ENCODE peak calls at places on chromosomes 16 and 17, in five cellular contexts. One of them, this sample, is unnamed.

GRCh38 chr16:27237229-27238015 is 31.1 kb downstream of the NSMCE1 start:
- DNase-seq in GM10248: peak
- DNase-seq in IMR-90: no peak
- DNase-seq in GM13977: peak
- DNase-seq in HFFc6: no peak
- DNase-seq in this sample: peak

GRCh38 chr17:28925912-28926365 is 23.1 kb upstream of the DHRS13 start:
- DNase-seq in IMR-90: peak
- DNase-seq in HFFc6: peak
- DNase-seq in GM10248: peak
- DNase-seq in GM13977: peak
- DNase-seq in this sample: peak

GRCh38 chr17:8922451-8922850 is 43.1 kb downstream of the PIK3R5 start:
- DNase-seq in GM13977: no peak
- DNase-seq in IMR-90: peak
- DNase-seq in HFFc6: peak
- DNase-seq in GM10248: no peak
- DNase-seq in this sample: no peak

GRCh38 chr17:66963521-66964082 is 905 bp upstream of the CACNG4 start:
- DNase-seq in GM13977: no peak
- DNase-seq in IMR-90: no peak
- DNase-seq in GM10248: no peak
- DNase-seq in HFFc6: no peak
- DNase-seq in this sample: no peak

GRCh38 chr17:74380086-74380958 is 13.0 kb downstream of the GPR142 start:
- DNase-seq in IMR-90: no peak
- DNase-seq in HFFc6: no peak
- DNase-seq in GM10248: no peak
- DNase-seq in GM13977: no peak
- DNase-seq in this sample: no peak

GRCh38 chr16:20851601-20852000 is 45.3 kb downstream of the REXO5 start:
- DNase-seq in HFFc6: peak
- DNase-seq in GM10248: no peak
- DNase-seq in GM13977: no peak
- DNase-seq in IMR-90: peak
- DNase-seq in this sample: no peak

GRCh38 chr17:38453951-38454421 is 25.7 kb downstream of the ARHGAP23 start:
- DNase-seq in IMR-90: peak
- DNase-seq in HFFc6: peak
- DNase-seq in GM13977: no peak
- DNase-seq in GM10248: no peak
- DNase-seq in this sample: no peak

GRCh38 chr17:62045109-62045508 is 20.0 kb downstream of the MED13 start:
- DNase-seq in GM13977: no peak
- DNase-seq in IMR-90: no peak
- DNase-seq in HFFc6: no peak
- DNase-seq in GM10248: no peak
- DNase-seq in this sample: no peak

GRCh38 chr16:75206749-75207451 is at the start of gene CTRB2:
- DNase-seq in GM13977: no peak
- DNase-seq in IMR-90: no peak
- DNase-seq in HFFc6: no peak
- DNase-seq in GM10248: peak
- DNase-seq in this sample: peak

GRCh38 chr17:29835438-29836351 is 94.3 kb downstream of the SSH2 start:
- DNase-seq in IMR-90: peak
- DNase-seq in HFFc6: peak
- DNase-seq in GM10248: no peak
- DNase-seq in GM13977: no peak
- DNase-seq in this sample: no peak

GRCh38 chr17:10003705-10004104 is 98.6 kb upstream of the RCVRN start:
- DNase-seq in HFFc6: no peak
- DNase-seq in GM10248: no peak
- DNase-seq in GM13977: no peak
- DNase-seq in IMR-90: no peak
- DNase-seq in this sample: no peak

GRCh38 chr16:11047057-11047456 is 102.7 kb downstream of the CLEC16A start:
- DNase-seq in GM13977: no peak
- DNase-seq in IMR-90: peak
- DNase-seq in HFFc6: peak
- DNase-seq in GM10248: no peak
- DNase-seq in this sample: no peak

GRCh38 chr17:83109793-83110645 is 30.6 kb downstream of the METRNL start:
- DNase-seq in IMR-90: peak
- DNase-seq in HFFc6: peak
- DNase-seq in GM10248: no peak
- DNase-seq in GM13977: no peak
- DNase-seq in this sample: no peak

GRCh38 chr16:15457958-15458357 is 23.6 kb downstream of the BMERB1 start:
- DNase-seq in GM10248: no peak
- DNase-seq in IMR-90: no peak
- DNase-seq in HFFc6: no peak
- DNase-seq in GM13977: no peak
- DNase-seq in this sample: no peak

GRCh38 chr16:15576960-15577958 is 65.7 kb downstream of the MARF1 start:
- DNase-seq in GM13977: no peak
- DNase-seq in GM10248: no peak
- DNase-seq in HFFc6: no peak
- DNase-seq in IMR-90: no peak
- DNase-seq in this sample: no peak

GRCh38 chr16:59697236-59697635 is 963.1 kb upstream of the GOT2 start:
- DNase-seq in GM10248: no peak
- DNase-seq in GM13977: no peak
- DNase-seq in IMR-90: no peak
- DNase-seq in HFFc6: no peak
- DNase-seq in this sample: no peak

GRCh38 chr17:75774471-75774987 is 9.5 kb upstream of the GALK1 start:
- DNase-seq in HFFc6: no peak
- DNase-seq in IMR-90: no peak
- DNase-seq in GM10248: no peak
- DNase-seq in GM13977: no peak
- DNase-seq in this sample: no peak

GRCh38 chr17:6072157-6072556 is 2.0 kb downstream of the WSCD1 start:
- DNase-seq in GM10248: no peak
- DNase-seq in HFFc6: no peak
- DNase-seq in GM13977: no peak
- DNase-seq in IMR-90: no peak
- DNase-seq in this sample: no peak

GRCh38 chr17:78368854-78369495 is 9.1 kb upstream of the SOCS3 start:
- DNase-seq in GM13977: no peak
- DNase-seq in IMR-90: no peak
- DNase-seq in GM10248: no peak
- DNase-seq in HFFc6: no peak
- DNase-seq in this sample: no peak

GRCh38 chr17:20066253-20066652 is 57.1 kb downstream of the SPECC1 start:
- DNase-seq in GM10248: no peak
- DNase-seq in HFFc6: peak
- DNase-seq in GM13977: no peak
- DNase-seq in IMR-90: peak
- DNase-seq in this sample: no peak

GRCh38 chr17:75652934-75653549 is 13.9 kb downstream of the RECQL5 start:
- DNase-seq in IMR-90: peak
- DNase-seq in GM13977: peak
- DNase-seq in GM10248: peak
- DNase-seq in HFFc6: no peak
- DNase-seq in this sample: no peak

GRCh38 chr17:45908460-45908859 is 14.1 kb downstream of the MAPT start:
- DNase-seq in GM10248: no peak
- DNase-seq in IMR-90: no peak
- DNase-seq in GM13977: no peak
- DNase-seq in HFFc6: no peak
- DNase-seq in this sample: no peak

GRCh38 chr17:66569572-66569971 is 265.3 kb upstream of the CACNG5 start:
- DNase-seq in GM13977: no peak
- DNase-seq in HFFc6: no peak
- DNase-seq in GM10248: no peak
- DNase-seq in IMR-90: no peak
- DNase-seq in this sample: no peak

GRCh38 chr17:58319181-58320162 is 9.1 kb downstream of the TSPOAP1 start:
- DNase-seq in IMR-90: no peak
- DNase-seq in GM10248: no peak
- DNase-seq in HFFc6: no peak
- DNase-seq in GM13977: no peak
- DNase-seq in this sample: no peak

DNA sequence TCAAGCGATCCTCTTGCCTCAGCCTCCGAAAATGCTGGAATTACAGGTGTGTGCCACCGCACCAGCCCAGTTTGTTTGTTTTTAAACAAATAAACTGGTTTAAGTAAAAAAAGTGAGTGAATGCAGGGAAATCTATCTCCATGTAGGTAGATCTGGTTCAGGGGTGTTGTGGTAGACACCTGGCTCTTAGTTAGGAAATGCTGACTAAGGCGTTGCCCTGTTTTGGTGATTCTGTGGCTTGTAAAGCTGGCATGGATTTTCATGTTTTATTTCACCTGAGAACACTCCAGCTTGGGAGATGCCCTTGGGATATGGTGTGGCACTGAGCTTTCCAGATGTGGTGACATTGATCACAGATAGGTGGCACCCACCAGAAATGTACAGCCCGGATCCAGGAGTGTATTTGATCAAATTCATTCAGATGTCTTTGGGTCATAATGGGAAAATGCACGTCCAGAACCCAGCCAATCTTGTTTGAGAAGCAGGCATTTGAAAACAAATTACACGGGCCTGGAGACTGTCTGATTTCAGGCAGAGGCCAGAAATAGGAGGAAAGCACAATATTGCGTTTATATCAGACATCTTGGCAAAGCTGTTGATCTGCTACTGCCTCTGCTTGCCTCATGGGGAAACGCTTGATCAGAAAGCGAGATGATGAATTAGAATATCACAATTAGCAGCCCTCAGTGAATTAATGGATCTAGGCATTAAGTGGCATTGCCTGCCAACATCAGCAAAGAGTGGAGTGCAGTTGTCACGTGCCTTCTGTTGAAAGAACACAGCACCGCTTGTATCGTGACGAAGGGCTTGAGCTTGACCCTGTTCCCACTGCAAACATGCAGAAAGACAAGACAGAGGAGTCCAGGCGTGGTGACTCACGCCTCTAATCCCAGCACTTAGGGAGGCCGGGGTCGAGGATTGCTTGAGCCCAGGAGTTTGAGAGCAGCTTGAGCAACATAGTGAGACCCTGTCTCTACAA is 7.3 kb upstream of the IL34 start:
- DNase-seq in GM10248: no peak
- DNase-seq in IMR-90: peak
- DNase-seq in HFFc6: peak
- DNase-seq in GM13977: no peak
- DNase-seq in this sample: no peak
- TF ChIP-seq CTCF in GM10248: no peak
- TF ChIP-seq CTCF in IMR-90: no peak
- TF ChIP-seq CTCF in HFFc6: no peak
- TF ChIP-seq CTCF in GM13977: no peak
- TF ChIP-seq CTCF in this sample: no peak

GRCh38 chr16:29860218-29860617 is 2.8 kb downstream of the CDIPT start:
- DNase-seq in GM10248: no peak
- DNase-seq in HFFc6: no peak
- DNase-seq in IMR-90: no peak
- DNase-seq in GM13977: no peak
- DNase-seq in this sample: no peak

GRCh38 chr16:29863669-29863984 is 601 bp upstream of the CDIPT start:
- DNase-seq in HFFc6: no peak
- DNase-seq in GM13977: no peak
- DNase-seq in GM10248: no peak
- DNase-seq in IMR-90: no peak
- DNase-seq in this sample: no peak

GRCh38 chr16:29862884-29863668 is at the start of gene CDIPT:
- DNase-seq in GM10248: peak
- DNase-seq in HFFc6: peak
- DNase-seq in IMR-90: peak
- DNase-seq in GM13977: peak
- DNase-seq in this sample: peak

GRCh38 chr16:29864205-29864604 is 1.2 kb upstream of the CDIPT start:
- DNase-seq in HFFc6: no peak
- DNase-seq in IMR-90: no peak
- DNase-seq in GM13977: no peak
- DNase-seq in GM10248: no peak
- DNase-seq in this sample: no peak

GRCh38 chr16:29862383-29862883 is 593 bp downstream of the CDIPT start:
- DNase-seq in IMR-90: no peak
- DNase-seq in GM10248: no peak
- DNase-seq in GM13977: no peak
- DNase-seq in HFFc6: no peak
- DNase-seq in this sample: no peak
- TF ChIP-seq CTCF in IMR-90: peak
- TF ChIP-seq CTCF in GM10248: peak
- TF ChIP-seq CTCF in GM13977: peak
- TF ChIP-seq CTCF in HFFc6: no peak
- TF ChIP-seq CTCF in this sample: peak

GRCh38 chr16:19506965-19507364 is 14.9 kb downstream of the GDE1 start:
- DNase-seq in GM13977: no peak
- DNase-seq in IMR-90: no peak
- DNase-seq in HFFc6: no peak
- DNase-seq in GM10248: no peak
- DNase-seq in this sample: no peak

GRCh38 chr16:19507882-19508281 is 14.0 kb downstream of the GDE1 start:
- DNase-seq in GM10248: no peak
- DNase-seq in HFFc6: no peak
- DNase-seq in IMR-90: no peak
- DNase-seq in GM13977: no peak
- DNase-seq in this sample: no peak

GRCh38 chr16:19503461-19504075 is 18.3 kb downstream of the GDE1 start:
- DNase-seq in HFFc6: no peak
- DNase-seq in GM10248: no peak
- DNase-seq in IMR-90: no peak
- DNase-seq in GM13977: no peak
- DNase-seq in this sample: no peak

GRCh38 chr16:19502395-19503131 is 19.3 kb downstream of the GDE1 start:
- DNase-seq in IMR-90: peak
- DNase-seq in GM10248: peak
- DNase-seq in GM13977: peak
- DNase-seq in HFFc6: peak
- DNase-seq in this sample: peak

GRCh38 chr16:19505600-19506303 is 16.1 kb downstream of the GDE1 start:
- DNase-seq in HFFc6: no peak
- DNase-seq in GM10248: no peak
- DNase-seq in GM13977: no peak
- DNase-seq in IMR-90: peak
- DNase-seq in this sample: no peak
- TF ChIP-seq CTCF in HFFc6: no peak
- TF ChIP-seq CTCF in GM10248: no peak
- TF ChIP-seq CTCF in GM13977: no peak
- TF ChIP-seq CTCF in IMR-90: no peak
- TF ChIP-seq CTCF in this sample: no peak

GRCh38 chr16:69522041-69522578 is 43.7 kb upstream of the NFAT5 start:
- DNase-seq in GM10248: no peak
- DNase-seq in HFFc6: no peak
- DNase-seq in GM13977: no peak
- DNase-seq in IMR-90: no peak
- DNase-seq in this sample: no peak

GRCh38 chr16:69520800-69521602 is 44.8 kb upstream of the NFAT5 start:
- DNase-seq in HFFc6: no peak
- DNase-seq in IMR-90: no peak
- DNase-seq in GM10248: peak
- DNase-seq in GM13977: peak
- DNase-seq in this sample: peak

GRCh38 chr16:69522732-69523404 is 42.9 kb upstream of the NFAT5 start:
- DNase-seq in IMR-90: no peak
- DNase-seq in GM13977: no peak
- DNase-seq in HFFc6: no peak
- DNase-seq in GM10248: no peak
- DNase-seq in this sample: no peak

GRCh38 chr16:69523571-69523970 is 42.2 kb upstream of the NFAT5 start:
- DNase-seq in GM10248: no peak
- DNase-seq in GM13977: no peak
- DNase-seq in HFFc6: no peak
- DNase-seq in IMR-90: no peak
- DNase-seq in this sample: no peak

GRCh38 chr16:69520413-69520799 is 45.4 kb upstream of the NFAT5 start:
- DNase-seq in IMR-90: no peak
- DNase-seq in GM10248: no peak
- DNase-seq in HFFc6: no peak
- DNase-seq in GM13977: no peak
- DNase-seq in this sample: no peak
- TF ChIP-seq CTCF in IMR-90: no peak
- TF ChIP-seq CTCF in GM10248: no peak
- TF ChIP-seq CTCF in HFFc6: no peak
- TF ChIP-seq CTCF in GM13977: no peak
- TF ChIP-seq CTCF in this sample: no peak